ENCODE peak calls at places on chromosome 16, in ten cellular contexts. O, S, U, N, Y, C, L, T, E and V are unnamed samples.
A peak's percentile ranks its signal among the peaks of the same experiment; 100 is the strongest.

GRCh38 chr16:21104124-21104860 is 46.4 kb downstream of the DNAH3 start:
- DNase-seq in O (no peak), S (peak; percentile 90), U (no peak), N (no peak), Y (peak; percentile 13), C (no peak), L (peak; percentile 70), T (no peak), E (no peak), V (peak; percentile 85)

GRCh38 chr16:61313931-61314330 is 722.3 kb downstream of the CDH8 start:
- DNase-seq in O (no peak), S (no peak), U (no peak), N (no peak), Y (no peak), C (no peak), L (peak; percentile 1), T (no peak), E (no peak), V (peak; percentile 63)

GRCh38 chr16:56534847-56535383 is 15.1 kb upstream of the BBS2 start:
- DNase-seq in O (no peak), S (no peak), U (no peak), N (no peak), Y (no peak), C (no peak), L (no peak), T (no peak), E (no peak), V (no peak)

GRCh38 chr16:30137897-30138296 is 14.9 kb upstream of the MAPK3 start:
- DNase-seq in O (no peak), S (no peak), U (no peak), N (no peak), Y (no peak), C (no peak), L (no peak), T (no peak), E (no peak), V (no peak)

GRCh38 chr16:84502581-84502980 is 1.9 kb downstream of the MEAK7 start:
- DNase-seq in O (no peak), S (peak; percentile 38), U (no peak), N (no peak), Y (no peak), C (no peak), L (no peak), T (no peak), E (peak; percentile 10), V (no peak)

GRCh38 chr16:58194790-58195189 is 3.1 kb downstream of the CSNK2A2 start:
- DNase-seq in O (no peak), S (no peak), U (no peak), N (no peak), Y (no peak), C (no peak), L (no peak), T (no peak), E (no peak), V (no peak)

GRCh38 chr16:83215417-83216001 is 588.7 kb downstream of the CDH13 start:
- DNase-seq in O (peak; percentile 88), S (peak; percentile 17), U (peak; percentile 85), N (peak; percentile 29), Y (no peak), C (peak; percentile 75), L (peak; percentile 53), T (no peak), E (no peak), V (peak; percentile 49)

GRCh38 chr16:21952040-21952792 is 945 bp upstream of the UQCRC2 start:
- DNase-seq in O (peak; percentile 81), S (peak; percentile 66), U (peak; percentile 74), N (peak; percentile 73), Y (peak; percentile 69), C (peak; percentile 83), L (peak; percentile 72), T (peak; percentile 61), E (peak; percentile 82), V (peak; percentile 87)

GRCh38 chr16:57807968-57808528 is 5.8 kb upstream of the KIFC3 start:
- DNase-seq in O (peak; percentile 79), S (peak; percentile 91), U (peak; percentile 96), N (peak; percentile 60), Y (peak; percentile 81), C (peak; percentile 42), L (peak; percentile 93), T (peak; percentile 72), E (peak; percentile 74), V (peak; percentile 95)

DNA sequence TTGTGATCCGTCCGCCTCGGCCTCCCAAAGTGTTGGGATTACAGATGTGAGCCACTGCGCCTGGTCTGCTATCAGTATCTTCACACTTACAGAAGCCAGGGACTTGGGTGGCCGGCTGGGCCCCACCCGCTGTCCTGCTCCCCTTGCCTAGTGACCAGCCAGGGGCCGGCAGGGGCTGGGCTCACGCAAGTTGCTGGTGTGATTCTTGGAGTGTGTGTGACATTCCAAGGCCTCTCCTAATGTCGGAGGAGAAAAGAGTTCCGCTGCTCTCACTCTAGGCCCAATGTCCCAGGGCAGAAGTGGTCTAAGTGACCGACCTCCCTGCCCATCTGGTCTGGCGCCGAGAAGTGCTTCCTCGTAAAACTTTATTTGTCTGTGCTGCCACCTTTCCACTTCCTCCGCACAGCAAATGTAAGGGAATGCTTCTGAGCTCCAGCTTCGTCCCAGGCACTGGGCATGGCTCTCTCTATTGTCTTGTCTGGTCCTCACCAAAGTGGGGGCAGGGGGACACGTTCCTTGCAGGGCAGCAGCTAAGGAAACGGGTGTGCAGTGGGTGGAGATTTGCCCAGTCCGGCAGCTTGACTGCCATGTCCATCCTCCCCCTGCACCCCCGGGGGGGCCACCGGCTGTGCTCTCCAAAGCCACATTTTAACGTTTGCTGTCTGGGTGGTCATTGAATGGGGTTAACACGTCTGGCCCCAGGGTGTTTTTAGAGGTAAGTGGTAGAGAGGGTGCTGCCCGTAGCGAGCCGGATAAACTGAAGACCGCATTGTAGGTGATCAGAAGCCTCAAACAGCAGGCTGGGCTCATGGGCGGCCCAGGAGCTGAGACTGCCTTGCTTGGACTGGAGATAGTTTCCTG is 7.8 kb upstream of the GSE1 start:
- DNase-seq in O (no peak), S (no peak), U (peak; percentile 81), N (no peak), Y (no peak), C (no peak), L (no peak), T (no peak), E (no peak), V (no peak)
- H3K4me1 ChIP-seq in O (peaks cover 23% of the 10 kb centered on the region), S (peaks cover 11% of the 10 kb centered on the region), U (peaks cover 26% of the 10 kb centered on the region), N (peaks cover 15% of the 10 kb centered on the region), Y (peaks cover 26% of the 10 kb centered on the region), C (peaks cover 61% of the 10 kb centered on the region), L (peaks cover 74% of the 10 kb centered on the region), T (peaks cover 16% of the 10 kb centered on the region), E (peaks cover 12% of the 10 kb centered on the region), V (peaks cover 49% of the 10 kb centered on the region)

GRCh38 chr16:67451061-67451703 is 20.3 kb downstream of the HSD11B2 start:
- DNase-seq in O (no peak), S (no peak), U (no peak), N (no peak), Y (no peak), C (no peak), L (no peak), T (no peak), E (no peak), V (no peak)
- H3K27ac ChIP-seq in O (no peak overlapping the region), S (no peak overlapping the region), U (no peak overlapping the region), N (no peak overlapping the region), Y (no peak overlapping the region), C (no peak overlapping the region), L (no peak overlapping the region), T (no peak overlapping the region), E (no peak overlapping the region), V (no peak overlapping the region)

DNA sequence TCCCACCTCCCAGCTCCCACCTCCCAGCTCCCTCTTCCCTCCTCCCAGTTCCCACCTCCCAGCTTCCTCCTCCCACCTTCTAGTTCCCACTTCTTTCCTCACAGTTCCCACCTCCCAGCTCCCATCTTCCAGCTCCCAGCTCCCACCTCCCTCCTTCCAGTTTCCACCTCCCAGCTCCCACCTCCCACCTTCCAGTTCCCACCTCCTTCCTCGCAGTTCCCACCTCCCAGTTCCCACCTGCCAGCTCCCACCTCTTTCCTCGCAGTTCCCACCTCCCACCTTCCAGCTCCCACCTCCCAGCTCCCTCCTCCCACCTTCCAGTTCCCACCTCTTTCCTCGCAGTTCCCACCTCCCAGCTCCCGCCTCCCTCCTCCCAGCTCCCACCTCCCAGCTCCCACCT is 10.4 kb upstream of the MC1R start:
- DNase-seq in O (no peak), S (no peak), U (no peak), N (no peak), Y (no peak), C (no peak), L (no peak), T (no peak), E (no peak), V (no peak)
- H3K4me1 ChIP-seq in O (no peaks in the 10 kb centered on the region), S (peaks cover 3% of the 10 kb centered on the region), U (no peaks in the 10 kb centered on the region), N (peaks cover 6% of the 10 kb centered on the region), Y (peaks cover 5% of the 10 kb centered on the region), C (no peaks in the 10 kb centered on the region), L (no peaks in the 10 kb centered on the region), T (no peaks in the 10 kb centered on the region), E (no peaks in the 10 kb centered on the region), V (peaks cover 5% of the 10 kb centered on the region)

DNA sequence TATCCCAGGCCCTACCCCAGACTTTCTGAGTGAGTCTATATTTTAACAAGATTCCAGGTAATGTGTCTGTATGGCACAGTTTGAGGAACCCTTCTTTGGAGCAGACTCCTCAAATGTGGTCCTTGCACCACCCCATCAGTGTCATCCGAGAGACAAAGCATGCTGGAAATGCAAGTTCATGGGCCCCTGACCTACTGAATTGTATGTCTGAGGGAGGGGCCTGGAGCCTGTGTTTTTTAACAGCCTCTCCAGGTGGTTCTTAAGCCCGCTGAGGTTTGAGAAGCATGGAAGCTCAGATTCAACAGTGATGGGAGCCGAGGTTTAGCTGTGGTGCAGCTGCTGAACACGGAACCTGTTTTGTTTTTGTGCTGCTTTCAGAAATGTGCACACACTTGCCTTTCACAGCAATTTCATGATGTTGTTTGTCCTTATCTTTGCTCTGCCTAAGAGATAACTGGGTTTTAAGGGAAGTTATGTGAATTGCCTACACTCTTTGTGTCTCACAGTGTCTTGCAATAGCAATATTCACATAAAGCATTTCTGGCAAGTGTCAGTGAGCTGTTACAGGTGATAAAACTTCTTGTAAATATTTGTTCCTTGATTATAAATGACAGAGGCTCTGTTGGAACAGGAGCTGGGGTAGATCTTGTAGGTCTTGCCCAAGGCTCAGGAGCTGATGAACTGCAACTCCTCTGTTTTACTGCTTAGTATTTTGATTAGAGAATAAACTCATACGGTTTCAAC is 32.0 kb upstream of the IL34 start:
- DNase-seq in O (peak; percentile 48), S (no peak), U (no peak), N (no peak), Y (no peak), C (no peak), L (peak; percentile 22), T (no peak), E (no peak), V (no peak)
- H3K27ac ChIP-seq in O (no peak overlapping the region), S (no peak overlapping the region), U (no peak overlapping the region), N (no peak overlapping the region), Y (no peak overlapping the region), C (no peak overlapping the region), L (no peak overlapping the region), T (no peak overlapping the region), E (no peak overlapping the region), V (no peak overlapping the region)

GRCh38 chr16:23035240-23035639 is 114.0 kb downstream of the USP31 start:
- DNase-seq in O (no peak), S (no peak), U (no peak), N (no peak), Y (no peak), C (no peak), L (no peak), T (no peak), E (no peak), V (no peak)
- H3K4me1 ChIP-seq in O (no peaks in the 10 kb centered on the region), S (no peaks in the 10 kb centered on the region), U (no peaks in the 10 kb centered on the region), N (no peaks in the 10 kb centered on the region), Y (no peaks in the 10 kb centered on the region), C (no peaks in the 10 kb centered on the region), L (no peaks in the 10 kb centered on the region), T (no peaks in the 10 kb centered on the region), E (no peaks in the 10 kb centered on the region), V (no peaks in the 10 kb centered on the region)